ENCODE peak calls at places on chromosome 7, in seven cellular contexts. Q is left lung, B is psoas muscle, V is AG09309, G is SK-N-SH, Z is HFF-Myc, L is cardiac fibroblast. Y is an unnamed sample.

GRCh38 chr7:34718867-34719266 is 60.8 kb downstream of the NPSR1 start:
- DNase-seq in L (no peak), Z (no peak), B (no peak), V (no peak), Q (no peak), G (no peak), Y (no peak)

GRCh38 chr7:105794741-105795729 is 81.4 kb downstream of the ATXN7L1 start:
- DNase-seq in G (no peak), B (no peak), L (peak), V (peak), Z (no peak), Q (no peak), Y (no peak)

GRCh38 chr7:41476117-41476803 is 226.6 kb downstream of the INHBA start:
- DNase-seq in G (no peak), V (no peak), Z (no peak), L (no peak), B (no peak), Q (no peak), Y (no peak)

GRCh38 chr7:41825927-41826480 is 123.1 kb upstream of the INHBA start:
- DNase-seq in L (peak), V (no peak), B (no peak), Q (no peak), G (no peak), Z (no peak), Y (no peak)

GRCh38 chr7:73682745-73683055 is 553 bp downstream of the DNAJC30 start:
- DNase-seq in L (no peak), Z (no peak), Q (peak), V (no peak), B (no peak), G (no peak), Y (no peak)

GRCh38 chr7:50724526-50725520 is 57.9 kb downstream of the GRB10 start:
- DNase-seq in B (no peak), Z (no peak), Q (no peak), V (no peak), L (no peak), G (no peak), Y (no peak)

GRCh38 chr7:125218076-125218475 is 288.5 kb upstream of the POT1 start:
- DNase-seq in Z (no peak), V (no peak), Q (no peak), G (no peak), L (no peak), B (no peak), Y (no peak)

GRCh38 chr7:36084485-36085091 is 68.5 kb upstream of the EEPD1 start:
- DNase-seq in B (peak), G (peak), L (peak), Q (no peak), Z (peak), V (peak), Y (peak)

GRCh38 chr7:43491123-43491522 is 91.8 kb upstream of the STK17A start:
- DNase-seq in Q (no peak), Z (no peak), B (no peak), V (no peak), G (no peak), L (no peak), Y (no peak)

GRCh38 chr7:140039071-140039470 is 23.7 kb downstream of the PARP12 start:
- DNase-seq in Q (no peak), V (no peak), G (no peak), L (peak), B (no peak), Z (no peak), Y (no peak)

GRCh38 chr7:104137971-104138370 is 69.8 kb downstream of the ORC5 start:
- DNase-seq in G (no peak), B (no peak), V (peak), Z (peak), Q (peak), L (peak), Y (peak)

GRCh38 chr7:99209781-99210180 is 1.9 kb upstream of the KPNA7 start:
- DNase-seq in V (no peak), L (no peak), Q (no peak), G (no peak), B (no peak), Z (no peak), Y (no peak)

GRCh38 chr7:83655951-83656556 is 7.1 kb upstream of the SEMA3E start:
- DNase-seq in Z (no peak), B (no peak), L (peak), G (peak), Q (no peak), V (peak), Y (no peak)

GRCh38 chr7:42253316-42253715 is 16.3 kb upstream of the GLI3 start:
- DNase-seq in B (no peak), Q (no peak), Z (no peak), V (no peak), G (no peak), L (peak), Y (no peak)

GRCh38 chr7:92854501-92855238 is 18.3 kb upstream of the CDK6 start:
- DNase-seq in B (no peak), V (no peak), L (peak), Q (no peak), Z (no peak), G (no peak), Y (no peak)

GRCh38 chr7:94618134-94618533 is 37.8 kb downstream of the SGCE start:
- DNase-seq in L (no peak), G (no peak), V (no peak), B (no peak), Q (no peak), Z (no peak), Y (no peak)

GRCh38 chr7:78315119-78315518 is 516.5 kb downstream of the PHTF2 start:
- DNase-seq in V (no peak), G (no peak), B (no peak), L (no peak), Q (no peak), Z (no peak), Y (no peak)

GRCh38 chr7:94740490-94740889 is 84.6 kb upstream of the SGCE start:
- DNase-seq in Q (no peak), L (no peak), V (no peak), G (no peak), Z (no peak), B (no peak), Y (no peak)

DNA sequence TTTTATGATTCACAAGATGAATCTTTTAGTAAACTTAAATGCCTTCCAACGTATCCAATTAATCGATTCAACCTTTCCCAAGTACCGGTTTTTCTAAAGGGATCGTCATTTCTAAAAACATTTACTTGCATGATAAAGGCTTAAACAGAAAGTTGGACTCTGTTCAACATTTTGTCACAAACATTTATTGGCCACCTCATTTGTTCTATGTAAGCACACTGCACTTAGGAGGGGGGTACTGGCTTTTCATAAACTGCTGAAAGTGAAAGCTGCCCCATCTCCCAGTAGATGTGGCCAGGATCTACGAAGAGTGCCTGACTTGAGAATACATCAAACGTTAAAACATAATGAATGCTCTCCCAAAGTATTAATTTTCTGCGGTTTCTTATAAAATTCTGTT is 37.3 kb upstream of the LAMB4 start:
- DNase-seq in B (no peak), G (no peak), L (peak), Q (no peak), V (no peak), Z (no peak), Y (no peak)
- H3K4me3 ChIP-seq in B (no peak), G (no peak), L (no peak), Q (no peak), V (peak), Z (no peak), Y (no peak)

DNA sequence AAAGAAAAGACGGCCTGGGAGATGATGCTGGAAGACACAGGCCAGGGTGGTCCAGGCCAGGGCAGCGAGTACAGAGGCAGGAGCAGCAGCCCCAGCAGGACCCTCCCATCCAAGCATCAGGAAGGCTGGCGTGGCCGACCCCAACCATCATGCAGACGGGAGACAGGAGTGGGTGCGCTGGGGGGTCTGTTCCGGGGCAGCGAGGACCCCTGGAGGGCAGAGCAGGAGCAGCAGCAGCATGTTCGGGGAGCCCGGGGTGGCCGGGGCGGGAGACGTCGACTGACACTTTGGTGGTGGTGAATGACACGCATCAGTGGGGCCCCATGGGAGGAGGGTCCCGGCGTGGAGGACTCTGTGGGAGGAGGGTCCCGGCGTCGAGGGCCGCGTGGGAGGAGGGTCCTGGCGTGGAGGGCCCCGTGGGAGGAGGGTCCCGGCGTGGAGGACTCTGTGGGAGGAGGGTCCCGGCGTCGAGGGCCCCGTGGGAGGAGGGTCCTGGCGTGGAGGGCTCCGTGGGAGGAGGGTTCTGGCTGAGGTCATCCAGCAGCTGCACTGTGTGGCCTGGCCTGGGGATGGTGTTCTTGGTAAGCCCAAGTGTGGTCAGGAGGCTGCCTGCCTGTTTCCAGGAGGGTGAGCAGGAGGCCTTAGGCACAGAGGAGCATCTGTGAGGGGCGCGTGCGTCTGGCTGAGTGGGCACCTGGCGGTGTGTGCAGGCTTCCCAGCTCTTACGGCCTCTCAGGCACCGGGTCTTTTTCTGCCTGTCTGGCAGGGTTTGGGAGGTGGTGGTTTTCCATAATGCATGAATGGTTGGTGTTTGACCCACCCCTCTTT is 38.9 kb downstream of the FAM20C start:
- DNase-seq in Q (no peak), B (no peak), L (no peak), V (no peak), G (peak), Z (no peak), Y (no peak)
- TF ChIP-seq CTCF in Q (no peak), B (peak), L (peak), V (peak), G (peak), Z (peak), Y (peak)

DNA sequence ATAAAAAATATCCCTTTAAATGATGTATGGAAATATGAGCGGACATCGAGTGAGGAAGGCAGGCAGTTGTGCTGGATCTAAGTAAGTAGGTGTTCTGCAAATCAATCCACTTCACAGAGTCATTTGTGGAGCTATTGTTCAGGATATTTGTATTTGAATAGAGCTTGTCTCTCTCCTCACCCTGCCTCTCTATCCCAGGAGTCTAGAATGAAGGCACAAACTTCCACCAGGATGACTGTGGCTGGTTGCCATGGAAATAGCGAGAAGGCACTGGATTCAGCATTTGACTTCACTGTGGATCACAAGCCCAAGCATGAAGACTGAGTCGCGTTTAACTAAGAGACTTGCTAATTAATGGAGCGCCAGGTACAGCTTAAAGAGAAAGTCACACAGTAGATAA is 53.2 kb downstream of the NPY start:
- DNase-seq in B (no peak), V (no peak), Q (no peak), L (no peak), G (no peak), Z (no peak), Y (no peak)
- H3K4me3 ChIP-seq in B (no peak), V (no peak), Q (no peak), L (no peak), G (no peak), Z (no peak), Y (no peak)

GRCh38 chr7:107386543-107386900 is 83.3 kb upstream of the GPR22 start:
- DNase-seq in L (no peak), G (no peak), B (no peak), V (no peak), Z (no peak), Q (no peak), Y (no peak)

GRCh38 chr7:107387077-107387476 is 82.8 kb upstream of the GPR22 start:
- DNase-seq in Q (peak), V (no peak), B (peak), L (peak), Z (peak), G (peak), Y (peak)

GRCh38 chr7:107388604-107389003 is 81.3 kb upstream of the GPR22 start:
- DNase-seq in V (no peak), Z (no peak), L (no peak), B (no peak), G (no peak), Q (no peak), Y (no peak)

GRCh38 chr7:107390921-107391320 is 78.9 kb upstream of the GPR22 start:
- DNase-seq in V (no peak), B (no peak), G (no peak), L (no peak), Z (no peak), Q (no peak), Y (no peak)

GRCh38 chr7:107387573-107388219 is 82.2 kb upstream of the GPR22 start:
- DNase-seq in V (peak), Q (no peak), G (peak), L (peak), Z (peak), B (no peak), Y (peak)
- TF ChIP-seq CTCF in V (no peak), Q (no peak), G (no peak), L (no peak), Z (no peak), B (no peak), Y (no peak)

DNA sequence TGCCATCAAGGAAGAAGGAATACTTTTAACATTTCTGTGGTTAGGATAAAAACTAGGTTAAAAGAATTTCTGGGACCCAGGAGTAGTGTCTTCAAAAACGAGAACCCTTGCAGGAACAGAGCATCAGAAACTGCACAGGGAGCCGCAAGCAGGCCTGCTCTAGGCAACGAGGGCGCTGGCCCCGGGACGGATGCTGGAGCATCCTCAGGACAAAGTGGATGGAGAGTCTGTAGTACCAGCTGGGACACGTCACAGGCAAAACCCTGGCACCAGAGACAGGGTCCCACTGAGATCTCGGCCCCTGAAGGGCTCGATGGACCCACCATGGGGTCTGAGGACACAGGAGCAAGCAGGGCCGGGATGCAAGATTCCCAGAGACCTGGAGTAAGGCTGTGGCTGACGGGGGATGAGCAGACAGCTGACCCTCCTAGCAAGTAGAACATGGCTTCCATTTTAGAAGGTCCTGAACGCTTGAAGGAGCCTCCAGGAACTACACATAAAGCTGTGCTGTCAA is 106.6 kb downstream of the GALNT11 start:
- DNase-seq in B (no peak), V (no peak), L (no peak), G (no peak), Z (no peak), Q (peak), Y (no peak)
- H3K4me3 ChIP-seq in B (no peak), V (no peak), L (no peak), G (no peak), Z (no peak), Q (no peak), Y (no peak)

GRCh38 chr7:55550010-55550409 is 22.3 kb downstream of the VOPP1 start:
- DNase-seq in L (no peak), B (no peak), Q (no peak), Z (no peak), V (no peak), G (no peak), Y (no peak)
- TF ChIP-seq CTCF in L (no peak), B (peak), Q (no peak), Z (no peak), V (no peak), G (no peak), Y (no peak)